ENCODE peak calls at places on chromosomes 12 and 14, in four cellular contexts. I is NT2/D1, Q is HepG2, U is H1. T is an unnamed sample.

GRCh38 chr14:36915089-36915488 is 253.4 kb downstream of the PAX9 start:
- DNase-seq in U (no peak), I (no peak), Q (no peak), T (no peak)

GRCh38 chr12:23555808-23556207 is 393.7 kb downstream of the SOX5 start:
- DNase-seq in I (no peak), U (no peak), Q (no peak), T (no peak)

GRCh38 chr12:131452444-131452860 is 258.4 kb upstream of the SFSWAP start:
- DNase-seq in I (peak), Q (peak), U (no peak), T (peak)

GRCh38 chr14:75088566-75089373 is 19.3 kb downstream of the ZC2HC1C start:
- DNase-seq in U (no peak), Q (peak), I (peak), T (peak)

GRCh38 chr12:47280543-47281330 is 201.0 kb upstream of the AMIGO2 start:
- DNase-seq in Q (no peak), U (no peak), I (no peak), T (no peak)

GRCh38 chr14:90632868-90633267 is 183.4 kb downstream of the TTC7B start:
- DNase-seq in U (no peak), Q (no peak), I (no peak), T (no peak)

GRCh38 chr14:59869381-59870255 is 958 bp downstream of the RTN1 start:
- DNase-seq in I (no peak), U (no peak), Q (no peak), T (no peak)

GRCh38 chr12:24075650-24076049 is 126.2 kb upstream of the SOX5 start:
- DNase-seq in I (no peak), Q (no peak), U (no peak), T (no peak)

GRCh38 chr12:7645395-7646177 is 20.1 kb downstream of the APOBEC1 start:
- DNase-seq in I (no peak), Q (peak), U (no peak), T (peak)

GRCh38 chr14:36227802-36228201 is 51.3 kb upstream of the PTCSC3 start:
- DNase-seq in Q (no peak), U (no peak), I (no peak), T (no peak)

GRCh38 chr12:100656806-100657205 is 83.3 kb downstream of the GAS2L3 start:
- DNase-seq in I (no peak), U (no peak), Q (no peak), T (no peak)

GRCh38 chr12:121334513-121335343 is 17.5 kb downstream of the ANAPC5 start:
- DNase-seq in U (no peak), I (peak), Q (peak), T (peak)

GRCh38 chr14:105478624-105479305 is 4.1 kb downstream of the CRIP2 start:
- DNase-seq in U (no peak), Q (no peak), I (no peak), T (no peak)

GRCh38 chr14:101600336-101600890 is 39.1 kb downstream of the DIO3 start:
- DNase-seq in U (no peak), I (no peak), Q (no peak), T (no peak)

GRCh38 chr14:104765517-104765916 is 12.6 kb downstream of the SIVA1 start:
- DNase-seq in Q (no peak), I (no peak), U (no peak), T (no peak)

GRCh38 chr14:90624732-90625444 is 191.3 kb downstream of the TTC7B start:
- DNase-seq in I (no peak), Q (peak), U (no peak), T (no peak)

GRCh38 chr14:70257526-70257925 is 68.8 kb upstream of the SLC8A3 start:
- DNase-seq in Q (no peak), U (peak), I (no peak), T (peak)

GRCh38 chr12:52539024-52539820 is 13.7 kb downstream of the KRT71 start:
- DNase-seq in U (no peak), Q (no peak), I (no peak), T (peak)

GRCh38 chr12:84637926-84638325 is 274.7 kb downstream of the SLC6A15 start:
- DNase-seq in Q (no peak), I (no peak), U (no peak), T (no peak)

GRCh38 chr12:63897931-63898330 is 53.4 kb downstream of the SRGAP1 start:
- DNase-seq in I (no peak), Q (no peak), U (no peak), T (no peak)

GRCh38 chr12:25373396-25373795 is 122.7 kb upstream of the KRAS start:
- DNase-seq in I (no peak), U (no peak), Q (no peak), T (no peak)

GRCh38 chr12:54306925-54307731 is 6.3 kb upstream of the NFE2 start:
- DNase-seq in I (no peak), U (no peak), Q (peak), T (no peak)

GRCh38 chr12:77725611-77726010 is 105.1 kb upstream of the NAV3 start:
- DNase-seq in Q (no peak), U (no peak), I (no peak), T (no peak)

GRCh38 chr14:36070056-36071043 is 106.2 kb downstream of the PTCSC3 start:
- DNase-seq in I (peak), Q (peak), U (peak), T (peak)

GRCh38 chr12:55684761-55685370 is 22.8 kb downstream of the ITGA7 start:
- DNase-seq in Q (no peak), I (no peak), U (no peak), T (no peak)

GRCh38 chr14:92039073-92039719 is 663 bp downstream of the TRIP11 start:
- DNase-seq in Q (peak), U (peak), I (peak), T (peak)

GRCh38 chr12:96120359-96121100 is 73.6 kb upstream of the ELK3 start:
- DNase-seq in U (no peak), I (peak), Q (no peak), T (peak)

GRCh38 chr14:99821519-99822165 is 28.4 kb downstream of the EML1 start:
- DNase-seq in I (no peak), Q (no peak), U (no peak), T (peak)

DNA sequence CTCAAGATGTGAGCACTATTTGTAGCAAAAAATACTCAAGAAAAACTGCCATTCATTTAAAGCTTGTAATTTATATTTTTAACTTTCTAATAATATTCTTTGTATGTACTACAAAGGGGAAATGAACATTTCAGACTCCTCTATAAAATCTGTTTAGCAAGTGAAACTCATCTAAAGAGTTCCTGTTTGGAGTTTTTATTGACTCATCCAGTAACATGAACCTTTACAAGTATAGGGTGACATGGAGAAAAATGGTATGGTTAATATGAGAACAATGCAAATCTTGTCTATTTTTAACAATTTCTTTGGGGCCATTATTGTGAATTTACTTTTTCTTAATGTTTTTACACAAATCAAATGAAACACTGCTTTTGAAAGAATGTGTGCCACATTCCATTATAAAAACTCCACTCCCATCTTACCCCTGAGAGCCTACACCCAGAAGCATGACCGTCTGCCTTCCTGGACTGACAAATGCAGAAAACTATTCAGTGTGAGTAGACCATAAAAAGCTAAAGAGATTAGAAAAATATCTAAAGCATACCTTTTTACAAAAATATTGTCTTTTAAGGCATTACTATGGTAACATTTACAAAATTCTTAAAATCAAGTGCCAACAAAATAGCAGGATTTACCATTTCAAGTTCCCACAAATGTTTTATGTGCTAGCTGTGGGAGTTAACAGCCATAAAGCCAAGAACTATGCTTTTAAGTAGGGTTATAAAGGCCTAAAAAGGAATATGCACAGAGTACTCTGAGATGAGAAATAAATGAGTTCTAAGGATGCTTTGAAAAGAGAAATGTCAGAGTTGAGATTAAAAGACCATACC is 144.0 kb downstream of the ADAMTS20 start:
- DNase-seq in I (no peak), Q (no peak), U (no peak), T (no peak)
- TF ChIP-seq SUZ12 in I (no peak), Q (no peak), U (no peak), T (no peak)

DNA sequence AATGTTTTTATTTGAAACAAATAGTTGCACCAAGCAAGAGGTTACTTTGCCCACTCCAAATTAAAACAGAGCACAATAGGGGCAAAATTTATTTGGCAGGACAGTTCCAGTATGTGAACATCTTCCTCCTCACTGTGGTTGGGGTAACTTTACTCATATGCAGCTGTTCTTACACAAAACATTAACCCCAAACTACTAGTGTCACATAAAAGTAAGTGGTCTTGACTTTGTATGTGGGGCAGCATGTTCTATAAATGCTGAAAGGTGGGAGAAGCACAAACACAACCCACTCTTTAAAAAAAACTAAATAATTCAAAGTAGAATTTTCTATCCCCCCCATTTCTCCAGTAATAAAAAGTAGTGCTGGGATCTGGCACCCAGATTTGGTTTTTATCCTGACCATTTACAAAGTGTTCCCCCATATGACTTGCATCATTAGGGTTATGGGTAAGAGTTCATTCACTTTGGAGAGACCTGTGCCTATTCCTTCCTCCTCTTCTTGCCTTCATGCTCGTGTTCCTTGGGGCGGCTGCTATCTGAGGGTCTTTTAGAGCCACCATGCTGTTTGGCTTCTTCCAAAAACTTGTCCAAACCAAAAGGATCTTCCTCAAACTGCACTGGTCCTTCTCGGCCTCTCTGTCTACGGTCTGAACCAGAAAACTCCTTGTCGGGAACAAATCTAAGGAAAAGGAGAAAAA is 9.9 kb downstream of the SLIRP start:
- DNase-seq in U (no peak), Q (no peak), I (no peak), T (no peak)
- TF ChIP-seq SUZ12 in U (no peak), Q (no peak), I (no peak), T (no peak)

DNA sequence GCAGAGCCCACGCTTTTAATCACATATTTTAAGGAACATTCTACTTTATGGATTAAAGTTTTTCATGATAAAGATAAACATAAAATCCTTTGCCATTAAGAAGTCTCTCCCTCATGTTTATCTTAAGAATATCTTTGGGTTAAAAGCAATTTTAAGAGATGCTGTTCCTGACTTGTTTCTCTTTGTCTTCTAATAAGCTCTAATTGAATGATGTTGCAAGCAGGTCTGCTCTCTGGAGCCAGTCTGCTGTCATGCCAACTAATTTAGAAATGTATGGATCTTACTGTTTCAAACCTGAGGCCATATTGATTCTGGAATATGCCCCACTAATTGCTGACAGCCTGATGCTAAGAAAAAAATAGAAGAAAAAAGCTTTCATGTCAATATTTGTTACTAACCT is 173.6 kb downstream of the TTC8 start:
- DNase-seq in Q (no peak), I (no peak), U (no peak), T (no peak)
- TF ChIP-seq SUZ12 in Q (no peak), I (no peak), U (no peak), T (no peak)

GRCh38 chr12:76313289-76313688 is 34.9 kb downstream of the BBS10 start:
- DNase-seq in Q (no peak), U (no peak), I (no peak), T (no peak)
- TF ChIP-seq SUZ12 in Q (no peak), U (no peak), I (no peak), T (no peak)

GRCh38 chr12:113224955-113225354 is 3.7 kb downstream of the TPCN1 start:
- DNase-seq in I (no peak), Q (no peak), U (no peak), T (no peak)

GRCh38 chr12:113222730-113223531 is 1.7 kb downstream of the TPCN1 start:
- DNase-seq in U (no peak), Q (peak), I (no peak), T (peak)

GRCh38 chr12:113220593-113221180 is 577 bp upstream of the TPCN1 start:
- DNase-seq in U (no peak), Q (no peak), I (no peak), T (no peak)

GRCh38 chr12:113221181-113221996 is at the start of gene TPCN1:
- DNase-seq in I (peak), Q (peak), U (peak), T (peak)

GRCh38 chr12:113221997-113222729 is 899 bp downstream of the TPCN1 start:
- DNase-seq in I (no peak), U (no peak), Q (no peak), T (no peak)
- TF ChIP-seq SUZ12 in I (no peak), U (no peak), Q (no peak), T (no peak)

DNA sequence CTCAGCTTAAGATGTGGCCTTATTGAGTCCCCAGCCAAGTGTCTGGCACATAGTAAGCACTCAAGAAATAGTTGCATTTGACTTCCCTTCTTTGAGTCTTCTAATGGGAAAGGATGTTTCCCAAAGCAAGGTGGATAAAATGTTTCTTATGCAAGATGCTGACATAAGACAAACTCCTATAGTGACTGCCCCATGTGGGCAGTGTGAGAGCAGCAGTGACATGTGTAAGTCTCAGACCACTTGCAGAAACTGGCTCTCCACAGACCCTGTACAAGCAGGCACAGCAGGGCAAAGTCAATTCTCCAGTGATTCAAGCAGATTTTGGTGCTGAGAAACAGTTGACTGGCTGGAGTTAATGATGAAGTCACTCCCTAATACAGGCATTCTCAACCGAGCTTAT is 255.3 kb downstream of the ANO2 start:
- DNase-seq in Q (no peak), I (no peak), U (no peak), T (no peak)
- TF ChIP-seq SUZ12 in Q (no peak), I (no peak), U (no peak), T (no peak)

DNA sequence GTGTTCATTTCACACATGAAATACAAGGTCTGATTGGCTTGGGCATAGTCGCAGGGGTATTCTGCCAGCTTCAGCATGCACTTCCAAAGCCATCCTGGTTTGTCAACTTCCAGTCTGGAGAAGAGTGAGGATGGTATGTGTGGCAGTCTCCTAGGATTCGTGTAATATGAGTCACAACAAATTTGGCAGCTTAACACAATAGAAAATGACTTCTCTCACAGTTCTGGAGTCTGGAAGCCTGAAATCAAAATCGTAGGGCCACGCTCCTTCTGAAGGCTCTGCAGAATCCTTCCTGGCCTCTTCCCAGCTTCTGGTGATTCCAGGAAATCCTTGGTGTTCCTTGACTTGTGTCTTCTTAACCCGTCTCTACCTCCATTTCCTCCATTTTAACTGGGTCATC is 167.4 kb downstream of the PPM1H start:
- DNase-seq in Q (no peak), U (no peak), I (no peak), T (no peak)
- TF ChIP-seq SUZ12 in Q (no peak), U (no peak), I (no peak), T (no peak)

GRCh38 chr12:124302807-124303578 is 8.1 kb downstream of the RFLNA start:
- DNase-seq in I (no peak), Q (no peak), U (no peak), T (no peak)
- TF ChIP-seq SUZ12 in I (no peak), Q (no peak), U (no peak), T (no peak)

GRCh38 chr14:66379116-66379515 is 107.1 kb upstream of the CCDC196 start:
- DNase-seq in I (no peak), U (no peak), Q (no peak), T (no peak)
- TF ChIP-seq SUZ12 in I (no peak), U (no peak), Q (no peak), T (no peak)

T was measured in HEK293T.